ENCODE peak calls at places on chromosome 6, in six cellular contexts. L, I, C, R, W and D are unnamed samples.

GRCh38 chr6:78808356-78808891 is 58.9 kb upstream of the IRAK1BP1 start:
- DNase-seq in R (no peak), C (no peak), W (no peak), L (no peak), I (no peak), D (no peak)

GRCh38 chr6:40640591-40641293 is 53.6 kb upstream of the LRFN2 start:
- DNase-seq in R (no peak), W (no peak), I (peak; percentile 36), C (no peak), L (no peak), D (no peak)

GRCh38 chr6:46465294-46466165 is 25.7 kb downstream of the RCAN2 start:
- DNase-seq in I (no peak), W (no peak), C (no peak), R (no peak), L (no peak), D (no peak)

GRCh38 chr6:40907198-40907701 is 131.8 kb downstream of the UNC5CL start:
- DNase-seq in R (no peak), C (no peak), I (no peak), L (no peak), W (peak; percentile 96), D (no peak)

GRCh38 chr6:153436346-153436745 is 305.3 kb upstream of the RGS17 start:
- DNase-seq in C (no peak), L (no peak), W (no peak), I (no peak), R (no peak), D (no peak)

GRCh38 chr6:3421763-3422456 is 34.9 kb downstream of the SLC22A23 start:
- DNase-seq in R (no peak), I (no peak), W (no peak), C (peak; percentile 80), L (no peak), D (no peak)

GRCh38 chr6:155985660-155986138 is 530.1 kb upstream of the NOX3 start:
- DNase-seq in I (no peak), W (no peak), L (no peak), C (no peak), R (peak; percentile 35), D (no peak)

GRCh38 chr6:127457444-127458064 is 1.6 kb downstream of the KIAA0408 start:
- DNase-seq in L (no peak), C (peak; percentile 27), I (no peak), R (no peak), W (no peak), D (no peak)

GRCh38 chr6:149501768-149502167 is 17.0 kb upstream of the ZC3H12D start:
- DNase-seq in C (no peak), W (no peak), R (no peak), I (no peak), L (no peak), D (no peak)

GRCh38 chr6:69084746-69085335 is 449.8 kb downstream of the ADGRB3 start:
- DNase-seq in R (no peak), I (no peak), W (no peak), L (no peak), C (no peak), D (no peak)

GRCh38 chr6:148736779-148737412 is 9.9 kb upstream of the UST start:
- DNase-seq in I (no peak), C (no peak), L (no peak), W (no peak), R (no peak), D (no peak)

GRCh38 chr6:147156799-147157382 is 47.3 kb upstream of the STXBP5 start:
- DNase-seq in I (no peak), C (peak; percentile 82), R (no peak), W (no peak), L (no peak), D (no peak)

GRCh38 chr6:56802570-56802969 is 152.3 kb upstream of the BEND6 start:
- DNase-seq in I (no peak), W (no peak), C (peak; percentile 38), L (no peak), R (no peak), D (no peak)

GRCh38 chr6:123808556-123808955 is 4.9 kb downstream of the NKAIN2 start:
- DNase-seq in L (no peak), R (no peak), C (no peak), I (no peak), W (peak; percentile 75), D (no peak)

GRCh38 chr6:28940859-28941680 is 17.3 kb upstream of the TRIM27 start:
- DNase-seq in I (peak; percentile 76), W (peak; percentile 77), C (peak; percentile 88), L (peak; percentile 81), R (peak; percentile 50), D (peak; percentile 47)

GRCh38 chr6:134230087-134230717 is 87.7 kb downstream of the SGK1 start:
- DNase-seq in I (no peak), C (no peak), W (no peak), R (peak; percentile 20), L (peak; percentile 51), D (no peak)

GRCh38 chr6:50120300-50120699 is 70.6 kb upstream of the DEFB112 start:
- DNase-seq in W (no peak), L (no peak), R (no peak), I (no peak), C (no peak), D (no peak)

GRCh38 chr6:166381733-166382499 is 824 bp downstream of the MPC1 start:
- DNase-seq in R (peak; percentile 71), I (peak; percentile 67), L (peak; percentile 83), W (peak; percentile 95), C (peak; percentile 12), D (peak; percentile 82)

GRCh38 chr6:24306038-24306437 is 51.8 kb downstream of the DCDC2 start:
- DNase-seq in I (no peak), W (no peak), R (no peak), L (no peak), C (no peak), D (no peak)

GRCh38 chr6:6790393-6790792 is 201.9 kb downstream of the LY86 start:
- DNase-seq in I (no peak), L (no peak), W (no peak), R (no peak), C (no peak), D (no peak)

GRCh38 chr6:6659600-6660327 is 71.2 kb downstream of the LY86 start:
- DNase-seq in R (no peak), C (no peak), W (no peak), I (no peak), L (peak; percentile 75), D (peak; percentile 63)

GRCh38 chr6:37029249-37029959 is 23.9 kb downstream of the FGD2 start:
- DNase-seq in I (peak; percentile 74), L (peak; percentile 62), R (peak; percentile 70), C (peak; percentile 81), W (peak; percentile 49), D (peak; percentile 79)

GRCh38 chr6:42564496-42564890 is 664 bp downstream of the UBR2 start:
- DNase-seq in W (no peak), C (no peak), L (no peak), R (no peak), I (no peak), D (no peak)

GRCh38 chr6:170583736-170584180 is 679 bp downstream of the PDCD2 start:
- DNase-seq in I (no peak), R (no peak), L (no peak), W (no peak), C (no peak), D (no peak)

GRCh38 chr6:148146717-148147116 is 195.9 kb upstream of the SASH1 start:
- DNase-seq in L (no peak), C (peak; percentile 66), W (no peak), R (no peak), I (no peak), D (no peak)

GRCh38 chr6:169212436-169212835 is 41.2 kb downstream of the THBS2 start:
- DNase-seq in C (no peak), L (peak; percentile 11), W (no peak), I (no peak), R (no peak), D (no peak)

DNA sequence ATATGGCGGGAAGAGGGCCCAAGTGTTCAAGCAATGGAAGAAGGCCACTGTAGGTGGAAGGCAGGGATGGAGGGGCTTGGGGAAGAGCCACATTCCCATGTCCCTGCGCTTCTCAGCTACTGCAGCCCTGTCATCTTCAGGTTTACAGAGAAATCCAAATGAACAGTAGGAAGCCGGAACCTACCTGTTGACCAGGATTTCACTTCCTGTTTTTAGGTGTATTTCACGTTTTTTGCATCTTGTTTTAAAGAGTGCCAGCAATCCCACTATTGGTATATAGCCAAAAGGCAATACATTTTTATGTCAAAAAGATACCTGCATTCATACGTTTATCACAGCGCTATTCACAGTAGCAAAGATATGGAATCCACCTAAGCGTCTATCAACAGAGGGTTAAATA is 159.2 kb downstream of the SLC35B3 start:
- DNase-seq in W (no peak), R (no peak), L (no peak), C (no peak), I (no peak), D (no peak)
- TF ChIP-seq CTCF in W (no peak), R (no peak), L (no peak), C (no peak), I (no peak), D (no peak)

GRCh38 chr6:52420668-52421358 is 671 bp downstream of the EFHC1 start:
- DNase-seq in I (peak; percentile 29), W (no peak), C (peak; percentile 28), R (no peak), L (no peak), D (no peak)

GRCh38 chr6:52419809-52420667 is at the start of gene EFHC1:
- DNase-seq in I (peak; percentile 99), C (peak; percentile 98), W (peak; percentile 99), L (peak; percentile 99), R (peak; percentile 98), D (peak; percentile 95)

GRCh38 chr6:52417675-52418111 is 2.4 kb upstream of the EFHC1 start:
- DNase-seq in W (no peak), L (no peak), R (no peak), C (peak; percentile 69), I (no peak), D (no peak)

GRCh38 chr6:52416629-52417151 is 3.5 kb upstream of the EFHC1 start:
- DNase-seq in L (peak; percentile 78), I (peak; percentile 39), C (peak; percentile 59), R (no peak), W (no peak), D (peak; percentile 56)

DNA sequence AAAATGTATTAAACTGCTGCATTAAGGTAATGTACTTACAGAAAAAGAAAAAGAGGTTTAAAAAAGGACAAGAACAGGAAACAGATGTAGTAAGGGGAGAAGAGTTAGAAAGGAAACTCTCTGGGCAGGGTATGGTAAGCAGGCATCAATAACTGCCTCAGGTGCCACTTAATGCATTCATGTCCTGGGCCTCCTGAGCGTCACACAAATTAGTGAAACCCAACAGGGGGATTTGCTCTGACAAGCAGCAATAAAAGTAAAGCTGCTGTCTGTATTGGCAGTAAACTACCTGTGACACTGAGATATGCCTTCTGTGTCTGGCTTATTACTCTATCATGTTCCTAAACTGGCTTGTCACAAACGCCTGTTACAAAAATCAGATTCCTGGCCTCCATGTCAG is 1.5 kb upstream of the EFHC1 start:
- DNase-seq in W (no peak), L (no peak), I (no peak), R (no peak), C (no peak), D (no peak)
- TF ChIP-seq CTCF in W (no peak), L (no peak), I (no peak), R (no peak), C (no peak), D (no peak)

GRCh38 chr6:87241304-87241703 is 81.1 kb upstream of the SMIM8 start:
- DNase-seq in I (no peak), R (no peak), L (no peak), C (no peak), W (no peak), D (no peak)

GRCh38 chr6:87237804-87238203 is 82.4 kb downstream of the ZNF292 start:
- DNase-seq in W (no peak), R (no peak), C (no peak), I (no peak), L (peak; percentile 31), D (peak; percentile 40)
- TF ChIP-seq CTCF in W (peak; percentile 55), R (peak; percentile 71), C (peak; percentile 30), I (peak; percentile 16), L (peak; percentile 52), D (peak; percentile 4)

GRCh38 chr6:126127662-126128061 is 141.3 kb downstream of the TRMT11 start:
- DNase-seq in R (no peak), I (no peak), L (no peak), W (no peak), C (no peak), D (no peak)
- TF ChIP-seq CTCF in R (no peak), I (no peak), L (no peak), W (no peak), C (peak; percentile 20), D (no peak)